ENCODE peak calls at places on chromosomes 5 and 9, in four cellular contexts. One of them, this sample, is unnamed.

GRCh38 chr9:98807070-98807810 is at the start of gene GALNT12:
- DNase-seq in left ventricle myocardium inferior: no peak
- DNase-seq in thyroid gland: peak
- DNase-seq in GM12865: no peak
- DNase-seq in this sample: no peak

GRCh38 chr5:14165375-14166091 is 22.4 kb downstream of the TRIO start:
- DNase-seq in left ventricle myocardium inferior: no peak
- DNase-seq in thyroid gland: no peak
- DNase-seq in GM12865: no peak
- DNase-seq in this sample: peak

GRCh38 chr5:168793844-168794837 is 215.0 kb upstream of the PANK3 start:
- DNase-seq in left ventricle myocardium inferior: no peak
- DNase-seq in thyroid gland: peak
- DNase-seq in GM12865: no peak
- DNase-seq in this sample: peak

GRCh38 chr9:88303785-88304495 is 84.3 kb upstream of the SPIN1 start:
- DNase-seq in left ventricle myocardium inferior: no peak
- DNase-seq in thyroid gland: no peak
- DNase-seq in GM12865: peak
- DNase-seq in this sample: peak

GRCh38 chr5:136174021-136174659 is 18.8 kb downstream of the SMIM32 start:
- DNase-seq in left ventricle myocardium inferior: no peak
- DNase-seq in thyroid gland: no peak
- DNase-seq in GM12865: peak
- DNase-seq in this sample: peak

GRCh38 chr5:126178521-126178920 is 244.7 kb upstream of the GRAMD2B start:
- DNase-seq in left ventricle myocardium inferior: no peak
- DNase-seq in thyroid gland: no peak
- DNase-seq in GM12865: no peak
- DNase-seq in this sample: peak

GRCh38 chr9:77848897-77849296 is 182.7 kb downstream of the GNAQ start:
- DNase-seq in left ventricle myocardium inferior: peak
- DNase-seq in thyroid gland: peak
- DNase-seq in GM12865: no peak
- DNase-seq in this sample: peak

GRCh38 chr5:116789522-116789921 is 214.9 kb upstream of the SEMA6A start:
- DNase-seq in left ventricle myocardium inferior: no peak
- DNase-seq in thyroid gland: no peak
- DNase-seq in GM12865: no peak
- DNase-seq in this sample: no peak

GRCh38 chr9:114497727-114498382 is 7.4 kb downstream of the WHRN start:
- DNase-seq in left ventricle myocardium inferior: no peak
- DNase-seq in thyroid gland: no peak
- DNase-seq in GM12865: no peak
- DNase-seq in this sample: no peak

GRCh38 chr9:112170968-112171367 is 4.1 kb downstream of the SUSD1 start:
- DNase-seq in left ventricle myocardium inferior: no peak
- DNase-seq in thyroid gland: no peak
- DNase-seq in GM12865: no peak
- DNase-seq in this sample: no peak

GRCh38 chr5:36658016-36658415 is 51.6 kb downstream of the SLC1A3 start:
- DNase-seq in left ventricle myocardium inferior: no peak
- DNase-seq in thyroid gland: no peak
- DNase-seq in GM12865: no peak
- DNase-seq in this sample: no peak

GRCh38 chr9:125121156-125121555 is 22.2 kb downstream of the SCAI start:
- DNase-seq in left ventricle myocardium inferior: no peak
- DNase-seq in thyroid gland: no peak
- DNase-seq in GM12865: no peak
- DNase-seq in this sample: no peak

DNA sequence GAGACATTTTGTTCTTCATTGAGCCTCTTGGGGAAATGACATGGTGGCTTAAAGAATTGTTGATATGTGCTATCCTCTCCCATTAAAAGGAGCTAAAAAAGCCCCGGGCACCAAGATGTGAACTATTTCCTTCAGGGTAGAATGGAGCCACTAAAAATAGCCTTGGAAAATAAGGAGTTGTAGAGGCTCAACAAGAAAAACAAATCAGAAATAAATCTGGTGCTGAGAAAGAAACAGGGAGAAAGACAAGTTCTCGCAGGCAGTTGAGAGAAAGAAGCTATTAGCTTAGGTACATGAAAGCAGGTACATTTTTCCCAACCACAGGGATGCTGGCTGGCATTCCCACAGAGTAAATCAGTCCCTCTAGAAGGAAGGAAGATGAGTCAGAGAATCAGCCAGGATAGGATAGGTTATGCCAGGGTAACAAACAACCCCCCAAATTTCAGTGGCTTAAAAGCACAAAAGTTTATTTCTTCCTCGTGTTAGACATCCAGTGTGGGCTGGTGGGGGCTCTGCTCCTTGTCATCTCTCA is 134.6 kb upstream of the ADRA1B start:
- DNase-seq in left ventricle myocardium inferior: no peak
- DNase-seq in thyroid gland: no peak
- DNase-seq in GM12865: no peak
- DNase-seq in this sample: no peak
- TF ChIP-seq CTCF in left ventricle myocardium inferior: no peak
- TF ChIP-seq CTCF in thyroid gland: no peak
- TF ChIP-seq CTCF in GM12865: no peak
- TF ChIP-seq CTCF in this sample: no peak

GRCh38 chr5:51500-51823 is 40.5 kb upstream of the PLEKHG4B start:
- DNase-seq in left ventricle myocardium inferior: no peak
- DNase-seq in thyroid gland: no peak
- DNase-seq in GM12865: no peak
- DNase-seq in this sample: no peak

GRCh38 chr5:54876-55569 is 36.9 kb upstream of the PLEKHG4B start:
- DNase-seq in left ventricle myocardium inferior: no peak
- DNase-seq in thyroid gland: no peak
- DNase-seq in GM12865: no peak
- DNase-seq in this sample: no peak

GRCh38 chr5:54175-54730 is 37.7 kb upstream of the PLEKHG4B start:
- DNase-seq in left ventricle myocardium inferior: no peak
- DNase-seq in thyroid gland: no peak
- DNase-seq in GM12865: no peak
- DNase-seq in this sample: no peak

GRCh38 chr5:50724-51499 is 41.1 kb upstream of the PLEKHG4B start:
- DNase-seq in left ventricle myocardium inferior: no peak
- DNase-seq in thyroid gland: no peak
- DNase-seq in GM12865: no peak
- DNase-seq in this sample: no peak

GRCh38 chr5:53381-54174 is 38.4 kb upstream of the PLEKHG4B start:
- DNase-seq in left ventricle myocardium inferior: no peak
- DNase-seq in thyroid gland: peak
- DNase-seq in GM12865: no peak
- DNase-seq in this sample: no peak
- H3K4me3 ChIP-seq in left ventricle myocardium inferior: peak
- H3K4me3 ChIP-seq in thyroid gland: no peak
- H3K4me3 ChIP-seq in GM12865: no peak
- H3K4me3 ChIP-seq in this sample: peak

DNA sequence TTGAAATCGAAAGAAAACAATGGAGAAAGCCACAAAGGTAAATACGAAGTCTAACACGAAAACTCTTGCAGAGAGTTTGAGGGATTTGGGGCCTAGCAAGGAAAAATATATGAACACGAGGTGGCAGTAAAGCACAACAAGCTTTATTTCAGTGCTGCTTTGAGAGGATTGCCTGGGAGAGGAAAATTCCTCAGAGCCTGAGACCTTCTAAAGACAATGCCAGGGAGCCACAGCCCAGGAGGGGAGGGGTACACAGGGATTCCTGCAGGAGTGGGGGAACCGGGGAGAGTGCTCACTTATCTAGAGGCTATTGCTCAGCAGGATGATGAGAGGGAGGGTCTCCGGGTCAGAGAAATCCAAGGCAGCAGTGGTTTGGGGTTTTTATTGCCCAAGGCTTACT is 134.9 kb upstream of the ADCY2 start:
- DNase-seq in left ventricle myocardium inferior: no peak
- DNase-seq in thyroid gland: peak
- DNase-seq in GM12865: peak
- DNase-seq in this sample: peak
- TF ChIP-seq CTCF in left ventricle myocardium inferior: peak
- TF ChIP-seq CTCF in thyroid gland: no peak
- TF ChIP-seq CTCF in GM12865: peak
- TF ChIP-seq CTCF in this sample: peak

GRCh38 chr9:14715102-14715501 is 7.4 kb downstream of the CER1 start:
- DNase-seq in left ventricle myocardium inferior: no peak
- DNase-seq in thyroid gland: no peak
- DNase-seq in GM12865: no peak
- DNase-seq in this sample: no peak
- H3K4me3 ChIP-seq in left ventricle myocardium inferior: no peak
- H3K4me3 ChIP-seq in thyroid gland: no peak
- H3K4me3 ChIP-seq in GM12865: no peak
- H3K4me3 ChIP-seq in this sample: no peak

GRCh38 chr9:136712690-136713554 is 550 bp downstream of the DIPK1B start:
- DNase-seq in left ventricle myocardium inferior: no peak
- DNase-seq in thyroid gland: no peak
- DNase-seq in GM12865: no peak
- DNase-seq in this sample: no peak
- TF ChIP-seq CTCF in left ventricle myocardium inferior: no peak
- TF ChIP-seq CTCF in thyroid gland: no peak
- TF ChIP-seq CTCF in GM12865: no peak
- TF ChIP-seq CTCF in this sample: no peak

GRCh38 chr5:7871560-7872113 is 2.7 kb downstream of the MTRR start:
- DNase-seq in left ventricle myocardium inferior: no peak
- DNase-seq in thyroid gland: no peak
- DNase-seq in GM12865: peak
- DNase-seq in this sample: no peak

GRCh38 chr5:7873216-7873615 is 4.3 kb downstream of the MTRR start:
- DNase-seq in left ventricle myocardium inferior: no peak
- DNase-seq in thyroid gland: no peak
- DNase-seq in GM12865: peak
- DNase-seq in this sample: no peak

GRCh38 chr5:7875151-7875550 is 6.2 kb downstream of the MTRR start:
- DNase-seq in left ventricle myocardium inferior: no peak
- DNase-seq in thyroid gland: no peak
- DNase-seq in GM12865: no peak
- DNase-seq in this sample: no peak

GRCh38 chr5:7874639-7875038 is 5.7 kb downstream of the MTRR start:
- DNase-seq in left ventricle myocardium inferior: no peak
- DNase-seq in thyroid gland: no peak
- DNase-seq in GM12865: no peak
- DNase-seq in this sample: no peak

DNA sequence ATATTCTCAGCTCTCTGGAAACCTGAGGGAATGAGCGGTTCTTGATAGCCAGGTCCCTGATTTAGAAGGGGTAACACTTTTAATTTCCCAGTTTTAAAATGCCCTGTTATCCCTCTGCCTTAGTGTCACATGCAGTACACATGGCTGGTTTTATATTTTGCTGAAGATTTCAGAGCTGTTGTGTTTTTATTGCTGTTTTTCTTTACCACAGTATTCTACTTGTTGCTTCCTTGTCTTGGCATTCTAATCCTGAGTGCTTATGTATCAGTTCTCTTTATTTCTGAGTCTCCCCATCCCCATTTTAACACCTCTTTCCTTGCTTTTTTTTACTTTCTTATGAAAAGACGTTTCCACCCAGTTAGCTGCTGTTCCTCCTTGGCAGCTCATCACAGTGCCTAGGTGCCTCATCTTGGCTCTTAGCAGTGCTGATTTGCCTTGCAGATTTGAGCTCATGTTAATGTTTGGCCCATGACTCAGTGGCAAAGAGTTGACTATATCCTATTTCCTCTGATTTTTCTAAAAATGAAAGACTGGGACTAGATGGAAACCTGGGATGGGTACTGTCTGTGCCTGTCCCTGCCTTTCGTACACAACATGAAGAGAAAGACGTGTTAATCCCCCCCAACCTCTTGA is 3.7 kb downstream of the MTRR start:
- DNase-seq in left ventricle myocardium inferior: no peak
- DNase-seq in thyroid gland: no peak
- DNase-seq in GM12865: no peak
- DNase-seq in this sample: no peak
- H3K4me3 ChIP-seq in left ventricle myocardium inferior: no peak
- H3K4me3 ChIP-seq in thyroid gland: no peak
- H3K4me3 ChIP-seq in GM12865: no peak
- H3K4me3 ChIP-seq in this sample: no peak

GRCh38 chr9:19551124-19551929 is 142.5 kb downstream of the ACER2 start:
- DNase-seq in left ventricle myocardium inferior: no peak
- DNase-seq in thyroid gland: no peak
- DNase-seq in GM12865: peak
- DNase-seq in this sample: peak
- TF ChIP-seq CTCF in left ventricle myocardium inferior: no peak
- TF ChIP-seq CTCF in thyroid gland: no peak
- TF ChIP-seq CTCF in GM12865: no peak
- TF ChIP-seq CTCF in this sample: no peak

DNA sequence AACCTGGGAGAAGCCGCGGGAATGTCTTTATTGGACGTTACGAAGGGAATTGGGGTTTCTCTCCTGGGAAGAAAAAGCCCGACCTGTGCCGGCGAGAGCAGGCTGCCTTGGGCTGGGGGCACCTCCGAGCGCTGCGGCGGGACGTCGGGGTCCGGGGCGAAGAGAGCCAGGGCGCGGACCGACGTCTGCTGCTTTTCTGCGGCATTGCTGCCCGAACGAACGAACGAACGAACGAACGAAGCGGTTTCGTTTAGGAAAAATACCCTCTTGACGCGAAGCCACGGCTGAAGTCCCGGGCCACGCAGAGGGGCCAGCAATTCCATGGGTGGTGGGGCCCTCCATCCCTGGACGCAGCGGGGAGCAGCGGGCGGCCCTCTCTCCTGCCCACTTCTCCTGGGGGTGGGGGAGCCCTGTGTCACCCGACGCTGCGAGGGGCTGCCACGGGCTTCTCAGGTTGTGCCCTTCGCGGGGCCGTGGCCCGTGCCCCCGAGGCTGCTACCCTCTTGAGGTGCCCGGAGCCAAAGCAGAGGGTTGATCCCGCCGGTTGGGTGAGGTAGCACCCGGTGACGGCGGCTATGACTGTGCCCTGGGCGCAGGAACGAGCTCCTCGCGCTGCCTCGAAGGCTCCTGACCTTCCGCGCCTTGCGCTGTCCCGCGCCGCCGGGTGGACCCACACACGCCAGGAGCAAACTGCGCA is 4.9 kb upstream of the PITX1 start:
- DNase-seq in left ventricle myocardium inferior: no peak
- DNase-seq in thyroid gland: peak
- DNase-seq in GM12865: no peak
- DNase-seq in this sample: no peak
- H3K4me3 ChIP-seq in left ventricle myocardium inferior: peak
- H3K4me3 ChIP-seq in thyroid gland: no peak
- H3K4me3 ChIP-seq in GM12865: no peak
- H3K4me3 ChIP-seq in this sample: no peak

GRCh38 chr5:129271309-129271708 is 176.8 kb downstream of the ISOC1 start:
- DNase-seq in left ventricle myocardium inferior: no peak
- DNase-seq in thyroid gland: no peak
- DNase-seq in GM12865: peak
- DNase-seq in this sample: peak
- TF ChIP-seq CTCF in left ventricle myocardium inferior: peak
- TF ChIP-seq CTCF in thyroid gland: no peak
- TF ChIP-seq CTCF in GM12865: peak
- TF ChIP-seq CTCF in this sample: peak